ENCODE peak calls at places on chromosome 4, in six cellular contexts. N, A, Y, P, B and U are unnamed samples.

GRCh38 chr4:20764353-20764752 is 64.1 kb downstream of the PACRGL start:
- DNase-seq in B (no peak), P (no peak), A (no peak), Y (no peak), N (no peak), U (no peak)

GRCh38 chr4:100168521-100168920 is 21.7 kb downstream of the DDIT4L start:
- DNase-seq in N (no peak), Y (no peak), P (no peak), B (no peak), A (no peak), U (no peak)

GRCh38 chr4:121138014-121138413 is 26.1 kb downstream of the TNIP3 start:
- DNase-seq in B (no peak), N (no peak), A (no peak), Y (no peak), P (no peak), U (no peak)

GRCh38 chr4:15398001-15398400 is 29.8 kb upstream of the C1QTNF7 start:
- DNase-seq in N (no peak), A (no peak), P (no peak), B (no peak), Y (no peak), U (no peak)

GRCh38 chr4:126799471-126799870 is 833.3 kb upstream of the INTU start:
- DNase-seq in N (no peak), P (no peak), A (no peak), B (no peak), Y (no peak), U (no peak)

GRCh38 chr4:39721788-39722187 is 23.9 kb downstream of the UBE2K start:
- DNase-seq in N (no peak), A (no peak), Y (no peak), P (no peak), B (no peak), U (no peak)

GRCh38 chr4:89765966-89766365 is 71.0 kb downstream of the SNCA start:
- DNase-seq in Y (no peak), A (no peak), N (no peak), B (no peak), P (no peak), U (no peak)

GRCh38 chr4:155582031-155582430 is 84.6 kb upstream of the GUCY1A1 start:
- DNase-seq in Y (no peak), P (no peak), N (no peak), A (no peak), B (no peak), U (no peak)

GRCh38 chr4:71468086-71468485 is 129.3 kb downstream of the SLC4A4 start:
- DNase-seq in B (no peak), P (no peak), N (no peak), A (no peak), Y (no peak), U (no peak)

GRCh38 chr4:107314156-107314555 is 278.0 kb upstream of the DKK2 start:
- DNase-seq in P (no peak), B (no peak), A (no peak), Y (no peak), N (no peak), U (no peak)

GRCh38 chr4:158722917-158723793 is at the start of gene PPID:
- DNase-seq in Y (peak; percentile 62), A (peak; percentile 49), B (peak; percentile 54), N (peak; percentile 87), P (peak; percentile 77), U (peak; percentile 78)

GRCh38 chr4:117331817-117332216 is 246.4 kb upstream of the TRAM1L1 start:
- DNase-seq in N (no peak), P (no peak), Y (no peak), A (no peak), B (no peak), U (no peak)

GRCh38 chr4:25867781-25868180 is 5.0 kb upstream of the SEL1L3 start:
- DNase-seq in N (no peak), A (no peak), B (no peak), Y (no peak), P (no peak), U (no peak)

GRCh38 chr4:165844151-165844550 is 28.9 kb upstream of the TLL1 start:
- DNase-seq in P (no peak), A (no peak), N (no peak), Y (no peak), B (no peak), U (no peak)

GRCh38 chr4:143389543-143390195 is 53.0 kb downstream of the GAB1 start:
- DNase-seq in B (no peak), N (no peak), P (peak; percentile 72), A (no peak), Y (no peak), U (no peak)

GRCh38 chr4:6506616-6507140 is 34.3 kb upstream of the PPP2R2C start:
- DNase-seq in Y (no peak), A (no peak), B (no peak), N (no peak), P (no peak), U (no peak)

GRCh38 chr4:48602222-48602621 is 112.2 kb downstream of the ZAR1 start:
- DNase-seq in B (no peak), A (no peak), N (no peak), Y (no peak), P (no peak), U (no peak)

GRCh38 chr4:7978489-7978888 is 38.8 kb upstream of the AFAP1 start:
- DNase-seq in Y (no peak), N (no peak), A (no peak), B (no peak), P (no peak), U (peak; percentile 47)

GRCh38 chr4:132506568-132506967 is 642.5 kb upstream of the PCDH10 start:
- DNase-seq in N (no peak), B (no peak), P (no peak), A (no peak), Y (no peak), U (no peak)

GRCh38 chr4:132502096-132502552 is 647.0 kb upstream of the PCDH10 start:
- DNase-seq in A (no peak), Y (no peak), P (no peak), N (no peak), B (no peak), U (no peak)

GRCh38 chr4:132504438-132504837 is 644.7 kb upstream of the PCDH10 start:
- DNase-seq in N (no peak), P (no peak), B (no peak), A (no peak), Y (no peak), U (no peak)
- TF ChIP-seq ZNF274 in N (no peak), P (no peak), B (no peak), A (no peak), Y (no peak), U (no peak)

GRCh38 chr4:892780-893179 is 39.3 kb downstream of the GAK start:
- DNase-seq in N (no peak), B (no peak), Y (no peak), A (no peak), P (no peak), U (no peak)

GRCh38 chr4:889516-889915 is 42.6 kb downstream of the GAK start:
- DNase-seq in B (no peak), Y (no peak), P (no peak), N (no peak), A (no peak), U (no peak)

GRCh38 chr4:890036-890695 is 42.0 kb downstream of the GAK start:
- DNase-seq in Y (no peak), A (no peak), P (no peak), B (no peak), N (no peak), U (no peak)

GRCh38 chr4:893276-893994 is 38.7 kb downstream of the GAK start:
- DNase-seq in P (no peak), A (no peak), B (no peak), N (no peak), Y (no peak), U (no peak)

DNA sequence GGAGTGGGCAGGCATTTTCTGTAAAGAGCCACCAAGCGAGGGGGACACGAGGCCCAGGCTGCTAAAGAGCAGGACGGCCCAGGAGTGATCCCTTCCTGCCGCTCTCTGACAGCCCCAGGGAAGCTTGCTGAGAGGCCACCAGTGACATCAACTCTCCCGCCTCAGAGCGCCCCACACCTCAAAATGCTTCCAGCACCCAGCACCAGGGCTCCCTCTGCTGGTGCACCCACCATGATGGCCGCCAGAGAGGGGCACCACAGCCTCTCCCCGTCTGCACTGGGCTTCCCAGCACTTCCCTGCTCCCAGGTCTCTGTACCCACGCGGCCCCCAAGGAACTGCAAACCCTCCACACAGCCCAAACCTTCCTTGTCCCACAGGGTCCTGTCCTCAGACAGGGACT is 40.4 kb downstream of the GAK start:
- DNase-seq in P (peak; percentile 10), A (no peak), Y (peak; percentile 18), B (no peak), N (peak; percentile 38), U (no peak)
- TF ChIP-seq ZNF274 in P (no peak), A (no peak), Y (no peak), B (no peak), N (no peak), U (no peak)

GRCh38 chr4:74503580-74503979 is 58.6 kb downstream of the AREG start:
- DNase-seq in N (no peak), Y (no peak), B (no peak), P (peak; percentile 8), A (no peak), U (no peak)
- TF ChIP-seq ZNF274 in N (no peak), Y (no peak), B (no peak), P (no peak), A (no peak), U (no peak)

GRCh38 chr4:112003508-112003907 is 141.7 kb upstream of the FAM241A start:
- DNase-seq in Y (no peak), B (no peak), A (no peak), P (no peak), N (no peak), U (no peak)
- TF ChIP-seq ZNF274 in Y (no peak), B (no peak), A (no peak), P (no peak), N (no peak), U (no peak)

GRCh38 chr4:147969573-147969972 is 237.7 kb downstream of the ARHGAP10 start:
- DNase-seq in A (no peak), P (no peak), N (no peak), B (no peak), Y (no peak), U (no peak)
- TF ChIP-seq ZNF274 in A (no peak), P (no peak), N (no peak), B (no peak), Y (no peak), U (no peak)